ENCODE peak calls at places on chromosomes 4 and X, in six cellular contexts. V is substantia nigra; H is GM04504; O is stimulated activated CD4-positive, alpha-beta T cell treated with anti-CD3 and anti-CD28 coated beads, Interleukin-12 subunit alpha, Interleukin-12 subunit beta, amount 100 ng/mL, for 4 hours; K is H9; J is K562. T is an unnamed sample.

GRCh38 chr4:67550491-67551256 is 5.4 kb upstream of the CENPC start:
- DNase-seq in V (no peak), H (no peak), O (no peak), K (no peak), J (no peak), T (no peak)

GRCh38 chr4:165635951-165636350 is 237.1 kb upstream of the TLL1 start:
- DNase-seq in V (no peak), H (no peak), O (no peak), K (no peak), J (no peak), T (no peak)

GRCh38 chrX:19544693-19545305 is 29.5 kb upstream of the MAP3K15 start:
- DNase-seq in V (no peak), H (peak), O (peak), K (no peak), J (peak), T (no peak)

GRCh38 chr4:2364654-2365053 is 53.8 kb downstream of the ZFYVE28 start:
- DNase-seq in V (no peak), H (no peak), O (peak), K (no peak), J (peak), T (peak)

GRCh38 chrX:155048997-155049619 is 21.8 kb downstream of the CMC4 start:
- DNase-seq in V (no peak), H (no peak), O (peak), K (peak), J (peak), T (no peak)

GRCh38 chrX:15447985-15448639 is 45.0 kb downstream of the PIR start:
- DNase-seq in V (no peak), H (no peak), O (no peak), K (no peak), J (no peak), T (no peak)

GRCh38 chrX:41686788-41687187 is 2.0 kb upstream of the GPR34 start:
- DNase-seq in V (no peak), H (no peak), O (no peak), K (no peak), J (no peak), T (no peak)

GRCh38 chr4:109465065-109465464 is 31.4 kb downstream of the SEC24B start:
- DNase-seq in V (no peak), H (no peak), O (no peak), K (no peak), J (no peak), T (no peak)

GRCh38 chrX:65591206-65591605 is 56.6 kb upstream of the LAS1L start:
- DNase-seq in V (no peak), H (no peak), O (no peak), K (no peak), J (no peak), T (no peak)

GRCh38 chrX:83008415-83008814 is 499.7 kb upstream of the POU3F4 start:
- DNase-seq in V (no peak), H (no peak), O (no peak), K (no peak), J (peak), T (no peak)

GRCh38 chr4:152044341-152044740 is 283.5 kb upstream of the GATB start:
- DNase-seq in V (no peak), H (no peak), O (no peak), K (no peak), J (no peak), T (no peak)

GRCh38 chrX:7542566-7542965 is 300.4 kb upstream of the VCX start:
- DNase-seq in V (no peak), H (no peak), O (no peak), K (no peak), J (no peak), T (no peak)

GRCh38 chr4:111641813-111642579 is 503.3 kb upstream of the FAM241A start:
- DNase-seq in V (no peak), H (peak), O (no peak), K (peak), J (peak), T (peak)

GRCh38 chrX:100662791-100663190 is 18.8 kb downstream of the SRPX2 start:
- DNase-seq in V (no peak), H (no peak), O (no peak), K (no peak), J (no peak), T (no peak)

GRCh38 chr4:74044676-74045075 is 6.2 kb upstream of the CXCL3 start:
- DNase-seq in V (no peak), H (no peak), O (no peak), K (no peak), J (no peak), T (no peak)

GRCh38 chrX:129688097-129688496 is 33.3 kb upstream of the APLN start:
- DNase-seq in V (no peak), H (no peak), O (no peak), K (no peak), J (no peak), T (no peak)

GRCh38 chr4:125849869-125850268 is 535.1 kb downstream of the FAT4 start:
- DNase-seq in V (no peak), H (peak), O (no peak), K (no peak), J (peak), T (no peak)

GRCh38 chr4:180798016-180798574 is 1445.1 kb upstream of the TENM3 start:
- DNase-seq in V (no peak), H (no peak), O (no peak), K (peak), J (no peak), T (no peak)

GRCh38 chr4:99856166-99856565 is 38.1 kb downstream of the LAMTOR3 start:
- DNase-seq in V (no peak), H (peak), O (no peak), K (no peak), J (peak), T (no peak)

GRCh38 chr4:89307446-89308160 is at the start of gene GPRIN3:
- DNase-seq in V (no peak), H (no peak), O (peak), K (peak), J (no peak), T (peak)

GRCh38 chrX:136065044-136065671 is 79.9 kb downstream of the SLC9A6 start:
- DNase-seq in V (no peak), H (no peak), O (peak), K (no peak), J (no peak), T (no peak)

GRCh38 chr4:158020734-158021346 is 152.0 kb downstream of the GASK1B start:
- DNase-seq in V (no peak), H (peak), O (no peak), K (no peak), J (no peak), T (no peak)

GRCh38 chr4:48194986-48195773 is 61.1 kb upstream of the TXK start:
- DNase-seq in V (no peak), H (peak), O (no peak), K (no peak), J (no peak), T (no peak)

GRCh38 chr4:186724048-186724860 is 598 bp upstream of the FAT1 start:
- DNase-seq in V (no peak), H (no peak), O (no peak), K (peak), J (peak), T (no peak)

GRCh38 chrX:112025753-112026152 is 56.8 kb downstream of the TRPC5 start:
- DNase-seq in V (no peak), H (no peak), O (no peak), K (no peak), J (no peak), T (no peak)

GRCh38 chr4:91812319-91812718 is 491.4 kb upstream of the GRID2 start:
- DNase-seq in V (no peak), H (no peak), O (no peak), K (no peak), J (no peak), T (no peak)

GRCh38 chr4:122710434-122711308 is 21.8 kb upstream of the BBS12 start:
- DNase-seq in V (no peak), H (no peak), O (no peak), K (no peak), J (no peak), T (peak)

GRCh38 chr4:98939892-98940298 is 11.0 kb upstream of the EIF4E start:
- DNase-seq in V (no peak), H (peak), O (no peak), K (peak), J (peak), T (no peak)

GRCh38 chr4:78057135-78057599 is at the start of gene FRAS1:
- DNase-seq in V (no peak), H (no peak), O (peak), K (peak), J (no peak), T (no peak)

GRCh38 chrX:143661286-143661685 is 25.4 kb upstream of the SLITRK4 start:
- DNase-seq in V (no peak), H (no peak), O (no peak), K (no peak), J (no peak), T (no peak)

GRCh38 chr4:149176019-149176418 is 639.6 kb downstream of the IQCM start:
- DNase-seq in V (no peak), H (no peak), O (no peak), K (peak), J (no peak), T (no peak)

GRCh38 chr4:118351851-118352827 is 664 bp downstream of the PRSS12 start:
- DNase-seq in V (no peak), H (no peak), O (no peak), K (peak), J (no peak), T (no peak)

GRCh38 chr4:6608758-6609414 is 31.6 kb upstream of the MRFAP1 start:
- DNase-seq in V (no peak), H (no peak), O (no peak), K (peak), J (peak), T (no peak)

GRCh38 chr4:156547891-156548290 is 423.7 kb downstream of the PDGFC start:
- DNase-seq in V (no peak), H (no peak), O (no peak), K (no peak), J (no peak), T (no peak)

GRCh38 chrX:105701310-105702052 is 120.9 kb upstream of the NRK start:
- DNase-seq in V (no peak), H (no peak), O (no peak), K (no peak), J (no peak), T (no peak)

T was measured in stimulated activated naive B cell treated with anti-CD40 and anti-IgM and Interleukin-4, amounts not matched to agents 10 μg/mL and 1 μg/mL and 100 μg/mL, for 72 hours.